ENCODE peak calls at places on chromosomes 13 and 19, in eight cellular contexts. O is stimulated activated CD4-positive, alpha-beta T cell treated with anti-CD3 and anti-CD28 coated beads, Interleukin-4, amount 100 ng/mL, for 24 hours; D is NCI-H460; N is T-helper 2 cell; C is NCI-H1105; J is NCI-H524; V is HS-27A; B is naive thymus-derived CD8-positive, alpha-beta T cell. X is an unnamed sample.

GRCh38 chr13:24214528-24214927 is 54.0 kb downstream of the SPATA13 start:
- DNase-seq in V (no peak), C (no peak), O (no peak), J (no peak), D (no peak), B (no peak), N (no peak), X (no peak)

GRCh38 chr13:113739527-113740285 is 19.3 kb upstream of the TMEM255B start:
- DNase-seq in V (no peak), B (no peak), D (no peak), O (no peak), C (no peak), N (no peak), J (peak), X (no peak)

GRCh38 chr19:1252221-1252817 is 3.9 kb downstream of the MIDN start:
- DNase-seq in V (peak), D (peak), N (peak), O (peak), B (peak), C (no peak), J (no peak), X (no peak)

GRCh38 chr13:84896128-84896527 is 903.1 kb downstream of the SLITRK6 start:
- DNase-seq in O (peak), C (no peak), N (no peak), J (peak), D (peak), B (no peak), V (peak), X (no peak)

GRCh38 chr13:46295531-46296464 is 84.1 kb downstream of the LRRC63 start:
- DNase-seq in J (no peak), N (peak), B (peak), C (no peak), D (peak), V (no peak), O (peak), X (no peak)

GRCh38 chr13:20494656-20495055 is 31.0 kb downstream of the CRYL1 start:
- DNase-seq in D (no peak), J (peak), O (no peak), N (no peak), V (no peak), C (no peak), B (no peak), X (no peak)

GRCh38 chr13:97226013-97226412 is 3.9 kb downstream of the MBNL2 start:
- DNase-seq in N (no peak), D (no peak), C (peak), B (no peak), V (no peak), J (no peak), O (no peak), X (no peak)

GRCh38 chr19:54573330-54573872 is at the start of gene LILRA2:
- DNase-seq in N (no peak), C (no peak), D (no peak), J (no peak), O (no peak), B (no peak), V (no peak), X (no peak)

GRCh38 chr13:44620057-44620456 is 43.9 kb upstream of the TSC22D1 start:
- DNase-seq in V (no peak), N (no peak), D (no peak), O (no peak), J (no peak), C (no peak), B (no peak), X (peak)

GRCh38 chr19:8208119-8208709 is 956 bp upstream of the CERS4 start:
- DNase-seq in J (no peak), N (no peak), B (no peak), D (no peak), C (no peak), V (no peak), O (no peak), X (no peak)

GRCh38 chr13:85367887-85368286 is 431.3 kb downstream of the SLITRK6 start:
- DNase-seq in J (no peak), C (no peak), B (no peak), D (no peak), N (no peak), O (no peak), V (peak), X (no peak)

GRCh38 chr13:20124303-20124702 is 36.5 kb downstream of the GJA3 start:
- DNase-seq in B (no peak), O (no peak), D (no peak), N (no peak), C (no peak), J (no peak), V (no peak), X (no peak)

GRCh38 chr13:78709028-78709427 is 50.1 kb upstream of the OBI1 start:
- DNase-seq in V (no peak), O (no peak), J (no peak), D (no peak), N (no peak), B (no peak), C (no peak), X (peak)

GRCh38 chr13:23578411-23579071 is 8.3 kb downstream of the TNFRSF19 start:
- DNase-seq in O (peak), J (peak), N (peak), C (peak), V (no peak), D (peak), B (peak), X (peak)

GRCh38 chr19:33477781-33478180 is 43.8 kb downstream of the PEPD start:
- DNase-seq in B (no peak), D (no peak), V (no peak), C (no peak), N (no peak), O (no peak), J (no peak), X (no peak)

GRCh38 chr13:19156013-19156825 is 25.4 kb downstream of the TUBA3C start:
- DNase-seq in O (no peak), C (no peak), B (no peak), N (no peak), J (no peak), D (no peak), V (no peak), X (no peak)

GRCh38 chr19:48961051-48961649 is 4.0 kb upstream of the FTL start:
- DNase-seq in O (no peak), V (no peak), N (no peak), J (peak), C (no peak), B (no peak), D (no peak), X (no peak)

X was measured in epithelial cell of prostate.